ENCODE peak calls at places on chromosomes 7 and 10, in nine cellular contexts. One of them, this sample, is unnamed.

GRCh38 chr10:11551915-11552602 is 59.4 kb downstream of the USP6NL start:
- DNase-seq in transverse colon: no peak
- DNase-seq in stomach: no peak
- DNase-seq in ovary: no peak
- DNase-seq in A549: peak; percentile 19
- DNase-seq in suprapubic skin: no peak
- DNase-seq in sigmoid colon: no peak
- DNase-seq in H1: no peak
- DNase-seq in K562: peak; percentile 61
- DNase-seq in this sample: no peak

GRCh38 chr10:26556756-26557640 is 118.9 kb downstream of the APBB1IP start:
- DNase-seq in transverse colon: no peak
- DNase-seq in stomach: no peak
- DNase-seq in ovary: no peak
- DNase-seq in A549: peak; percentile 73
- DNase-seq in suprapubic skin: no peak
- DNase-seq in sigmoid colon: no peak
- DNase-seq in H1: no peak
- DNase-seq in K562: peak; percentile 45
- DNase-seq in this sample: peak; percentile 31

GRCh38 chr10:132302911-132303310 is 4.8 kb downstream of the STK32C start:
- DNase-seq in transverse colon: no peak
- DNase-seq in stomach: no peak
- DNase-seq in ovary: no peak
- DNase-seq in A549: no peak
- DNase-seq in suprapubic skin: peak; percentile 54
- DNase-seq in sigmoid colon: peak; percentile 49
- DNase-seq in H1: no peak
- DNase-seq in K562: no peak
- DNase-seq in this sample: no peak

GRCh38 chr10:122054046-122055025 is 65.4 kb downstream of the TACC2 start:
- DNase-seq in transverse colon: peak; percentile 60
- DNase-seq in stomach: peak; percentile 54
- DNase-seq in ovary: peak; percentile 64
- DNase-seq in A549: peak; percentile 55
- DNase-seq in suprapubic skin: no peak
- DNase-seq in sigmoid colon: peak; percentile 84
- DNase-seq in H1: no peak
- DNase-seq in K562: peak; percentile 58
- DNase-seq in this sample: peak; percentile 53

GRCh38 chr7:5699951-5700384 is 81.5 kb downstream of the RNF216 start:
- DNase-seq in transverse colon: peak; percentile 35
- DNase-seq in stomach: no peak
- DNase-seq in ovary: no peak
- DNase-seq in A549: no peak
- DNase-seq in suprapubic skin: no peak
- DNase-seq in sigmoid colon: no peak
- DNase-seq in H1: no peak
- DNase-seq in K562: no peak
- DNase-seq in this sample: no peak

GRCh38 chr7:51240868-51241267 is 75.7 kb downstream of the COBL start:
- DNase-seq in transverse colon: no peak
- DNase-seq in stomach: no peak
- DNase-seq in ovary: no peak
- DNase-seq in A549: no peak
- DNase-seq in suprapubic skin: no peak
- DNase-seq in sigmoid colon: no peak
- DNase-seq in H1: no peak
- DNase-seq in K562: no peak
- DNase-seq in this sample: no peak

GRCh38 chr7:75931676-75932075 is 16.7 kb downstream of the POR start:
- DNase-seq in transverse colon: no peak
- DNase-seq in stomach: no peak
- DNase-seq in ovary: no peak
- DNase-seq in A549: no peak
- DNase-seq in suprapubic skin: no peak
- DNase-seq in sigmoid colon: no peak
- DNase-seq in H1: no peak
- DNase-seq in K562: no peak
- DNase-seq in this sample: no peak

GRCh38 chr10:129962092-129962494 is 2.0 kb downstream of the EBF3 start:
- DNase-seq in transverse colon: no peak
- DNase-seq in stomach: no peak
- DNase-seq in ovary: no peak
- DNase-seq in A549: no peak
- DNase-seq in suprapubic skin: peak; percentile 35
- DNase-seq in sigmoid colon: peak; percentile 58
- DNase-seq in H1: no peak
- DNase-seq in K562: no peak
- DNase-seq in this sample: no peak

GRCh38 chr7:28280516-28280915 is 99.9 kb upstream of the JAZF1 start:
- DNase-seq in transverse colon: no peak
- DNase-seq in stomach: no peak
- DNase-seq in ovary: no peak
- DNase-seq in A549: no peak
- DNase-seq in suprapubic skin: no peak
- DNase-seq in sigmoid colon: no peak
- DNase-seq in H1: no peak
- DNase-seq in K562: no peak
- DNase-seq in this sample: no peak

GRCh38 chr10:95221124-95221523 is 27.1 kb downstream of the ACSM6 start:
- DNase-seq in transverse colon: no peak
- DNase-seq in stomach: no peak
- DNase-seq in ovary: no peak
- DNase-seq in A549: no peak
- DNase-seq in suprapubic skin: no peak
- DNase-seq in sigmoid colon: no peak
- DNase-seq in H1: no peak
- DNase-seq in K562: no peak
- DNase-seq in this sample: no peak

GRCh38 chr10:96971324-96971723 is 139.2 kb downstream of the LCOR start:
- DNase-seq in transverse colon: no peak
- DNase-seq in stomach: no peak
- DNase-seq in ovary: no peak
- DNase-seq in A549: no peak
- DNase-seq in suprapubic skin: no peak
- DNase-seq in sigmoid colon: no peak
- DNase-seq in H1: no peak
- DNase-seq in K562: no peak
- DNase-seq in this sample: no peak

GRCh38 chr10:17453377-17454091 is 861 bp downstream of the ST8SIA6 start:
- DNase-seq in transverse colon: peak; percentile 65
- DNase-seq in stomach: peak; percentile 41
- DNase-seq in ovary: peak; percentile 13
- DNase-seq in A549: peak; percentile 37
- DNase-seq in suprapubic skin: no peak
- DNase-seq in sigmoid colon: no peak
- DNase-seq in H1: peak; percentile 33
- DNase-seq in K562: peak; percentile 78
- DNase-seq in this sample: peak; percentile 22

GRCh38 chr7:155775691-155776090 is 36.6 kb downstream of the SHH start:
- DNase-seq in transverse colon: no peak
- DNase-seq in stomach: peak; percentile 15
- DNase-seq in ovary: no peak
- DNase-seq in A549: no peak
- DNase-seq in suprapubic skin: no peak
- DNase-seq in sigmoid colon: no peak
- DNase-seq in H1: no peak
- DNase-seq in K562: no peak
- DNase-seq in this sample: no peak

GRCh38 chr7:73941836-73942551 is 81.0 kb downstream of the TMEM270 start:
- DNase-seq in transverse colon: no peak
- DNase-seq in stomach: no peak
- DNase-seq in ovary: no peak
- DNase-seq in A549: peak; percentile 65
- DNase-seq in suprapubic skin: no peak
- DNase-seq in sigmoid colon: no peak
- DNase-seq in H1: no peak
- DNase-seq in K562: no peak
- DNase-seq in this sample: no peak

GRCh38 chr7:38310601-38311057 is 37.2 kb upstream of the TARP start:
- DNase-seq in transverse colon: peak; percentile 26
- DNase-seq in stomach: peak; percentile 31
- DNase-seq in ovary: no peak
- DNase-seq in A549: no peak
- DNase-seq in suprapubic skin: no peak
- DNase-seq in sigmoid colon: no peak
- DNase-seq in H1: no peak
- DNase-seq in K562: peak; percentile 30
- DNase-seq in this sample: peak; percentile 38

GRCh38 chr7:92851732-92852131 is 15.4 kb upstream of the CDK6 start:
- DNase-seq in transverse colon: no peak
- DNase-seq in stomach: no peak
- DNase-seq in ovary: no peak
- DNase-seq in A549: no peak
- DNase-seq in suprapubic skin: no peak
- DNase-seq in sigmoid colon: no peak
- DNase-seq in H1: no peak
- DNase-seq in K562: no peak
- DNase-seq in this sample: no peak

GRCh38 chr7:51366930-51367613 is 50.5 kb upstream of the COBL start:
- DNase-seq in transverse colon: peak; percentile 34
- DNase-seq in stomach: peak; percentile 54
- DNase-seq in ovary: peak; percentile 15
- DNase-seq in A549: peak; percentile 84
- DNase-seq in suprapubic skin: no peak
- DNase-seq in sigmoid colon: no peak
- DNase-seq in H1: peak; percentile 51
- DNase-seq in K562: peak; percentile 67
- DNase-seq in this sample: no peak

GRCh38 chr7:5627745-5628547 is 153.5 kb downstream of the RNF216 start:
- DNase-seq in transverse colon: no peak
- DNase-seq in stomach: no peak
- DNase-seq in ovary: no peak
- DNase-seq in A549: no peak
- DNase-seq in suprapubic skin: no peak
- DNase-seq in sigmoid colon: no peak
- DNase-seq in H1: no peak
- DNase-seq in K562: no peak
- DNase-seq in this sample: no peak

GRCh38 chr7:150450491-150450992 is at the start of gene GIMAP8:
- DNase-seq in transverse colon: peak; percentile 48
- DNase-seq in stomach: peak; percentile 42
- DNase-seq in ovary: no peak
- DNase-seq in A549: no peak
- DNase-seq in suprapubic skin: no peak
- DNase-seq in sigmoid colon: peak; percentile 80
- DNase-seq in H1: no peak
- DNase-seq in K562: no peak
- DNase-seq in this sample: no peak
- TF ChIP-seq POLR2A in transverse colon: peak; percentile 22
- TF ChIP-seq POLR2A in stomach: no peak
- TF ChIP-seq POLR2A in ovary: no peak
- TF ChIP-seq POLR2A in A549: no peak
- TF ChIP-seq POLR2A in suprapubic skin: no peak
- TF ChIP-seq POLR2A in sigmoid colon: no peak
- TF ChIP-seq POLR2A in H1: no peak
- TF ChIP-seq POLR2A in K562: no peak
- TF ChIP-seq POLR2A in this sample: no peak

GRCh38 chr7:132518102-132518838 is 58.0 kb downstream of the PLXNA4 start:
- DNase-seq in transverse colon: no peak
- DNase-seq in stomach: no peak
- DNase-seq in ovary: no peak
- DNase-seq in A549: peak; percentile 46
- DNase-seq in suprapubic skin: no peak
- DNase-seq in sigmoid colon: no peak
- DNase-seq in H1: no peak
- DNase-seq in K562: peak; percentile 70
- DNase-seq in this sample: no peak
- TF ChIP-seq CTCF in transverse colon: no peak
- TF ChIP-seq CTCF in stomach: no peak
- TF ChIP-seq CTCF in ovary: no peak
- TF ChIP-seq CTCF in A549: peak; percentile 23
- TF ChIP-seq CTCF in suprapubic skin: no peak
- TF ChIP-seq CTCF in sigmoid colon: no peak
- TF ChIP-seq CTCF in H1: peak; percentile 84
- TF ChIP-seq CTCF in K562: peak; percentile 81
- TF ChIP-seq CTCF in this sample: no peak

DNA sequence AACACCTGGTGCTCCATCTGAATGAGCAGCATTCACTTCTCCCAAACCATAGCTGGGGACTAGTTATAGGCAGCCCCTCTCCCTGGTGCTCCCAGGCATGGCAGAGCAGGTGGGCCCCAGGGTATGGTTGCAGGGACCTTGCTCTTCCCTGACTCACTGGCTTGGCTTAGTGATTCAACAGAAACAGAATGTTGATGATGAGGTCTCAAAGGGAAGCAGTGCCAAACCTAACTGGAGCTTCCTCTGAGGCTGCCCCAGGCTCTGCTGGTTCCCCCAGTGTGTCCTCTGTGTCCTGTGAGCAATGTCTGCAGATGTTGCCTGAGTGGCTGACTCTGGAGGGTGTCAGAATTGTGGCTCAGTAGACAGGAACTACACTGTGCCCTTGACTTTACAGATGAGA is 3.7 kb downstream of the GPR26 start:
- DNase-seq in transverse colon: no peak
- DNase-seq in stomach: no peak
- DNase-seq in ovary: no peak
- DNase-seq in A549: no peak
- DNase-seq in suprapubic skin: no peak
- DNase-seq in sigmoid colon: no peak
- DNase-seq in H1: no peak
- DNase-seq in K562: no peak
- DNase-seq in this sample: no peak
- TF ChIP-seq EP300 in transverse colon: no peak
- TF ChIP-seq EP300 in stomach: no peak
- TF ChIP-seq EP300 in ovary: no peak
- TF ChIP-seq EP300 in A549: no peak
- TF ChIP-seq EP300 in suprapubic skin: no peak
- TF ChIP-seq EP300 in sigmoid colon: no peak
- TF ChIP-seq EP300 in H1: no peak
- TF ChIP-seq EP300 in K562: no peak
- TF ChIP-seq EP300 in this sample: no peak

GRCh38 chr10:101696632-101697031 is 1.7 kb upstream of the FBXW4 start:
- DNase-seq in transverse colon: no peak
- DNase-seq in stomach: no peak
- DNase-seq in ovary: no peak
- DNase-seq in A549: no peak
- DNase-seq in suprapubic skin: no peak
- DNase-seq in sigmoid colon: no peak
- DNase-seq in H1: no peak
- DNase-seq in K562: no peak
- DNase-seq in this sample: no peak

GRCh38 chr10:101694056-101694673 is 805 bp downstream of the FBXW4 start:
- DNase-seq in transverse colon: peak; percentile 73
- DNase-seq in stomach: peak; percentile 72
- DNase-seq in ovary: peak; percentile 60
- DNase-seq in A549: peak; percentile 57
- DNase-seq in suprapubic skin: peak; percentile 80
- DNase-seq in sigmoid colon: peak; percentile 84
- DNase-seq in H1: no peak
- DNase-seq in K562: peak; percentile 62
- DNase-seq in this sample: peak; percentile 39

GRCh38 chr10:101695404-101695732 is 398 bp upstream of the FBXW4 start:
- DNase-seq in transverse colon: no peak
- DNase-seq in stomach: no peak
- DNase-seq in ovary: no peak
- DNase-seq in A549: no peak
- DNase-seq in suprapubic skin: no peak
- DNase-seq in sigmoid colon: no peak
- DNase-seq in H1: no peak
- DNase-seq in K562: peak; percentile 18
- DNase-seq in this sample: no peak

GRCh38 chr10:101693701-101694055 is 1.3 kb downstream of the FBXW4 start:
- DNase-seq in transverse colon: peak; percentile 10
- DNase-seq in stomach: no peak
- DNase-seq in ovary: no peak
- DNase-seq in A549: peak; percentile 47
- DNase-seq in suprapubic skin: no peak
- DNase-seq in sigmoid colon: no peak
- DNase-seq in H1: no peak
- DNase-seq in K562: peak; percentile 50
- DNase-seq in this sample: no peak

GRCh38 chr10:101694674-101695403 is at the start of gene FBXW4:
- DNase-seq in transverse colon: peak; percentile 75
- DNase-seq in stomach: peak; percentile 68
- DNase-seq in ovary: peak; percentile 42
- DNase-seq in A549: peak; percentile 60
- DNase-seq in suprapubic skin: peak; percentile 84
- DNase-seq in sigmoid colon: peak; percentile 71
- DNase-seq in H1: no peak
- DNase-seq in K562: peak; percentile 64
- DNase-seq in this sample: peak; percentile 16
- TF ChIP-seq POLR2A in transverse colon: peak; percentile 53
- TF ChIP-seq POLR2A in stomach: no peak
- TF ChIP-seq POLR2A in ovary: no peak
- TF ChIP-seq POLR2A in A549: peak; percentile 77
- TF ChIP-seq POLR2A in suprapubic skin: peak; percentile 79
- TF ChIP-seq POLR2A in sigmoid colon: no peak
- TF ChIP-seq POLR2A in H1: no peak
- TF ChIP-seq POLR2A in K562: peak; percentile 69
- TF ChIP-seq POLR2A in this sample: peak; percentile 59